ENCODE peak calls at places on chromosome 2, in eight cellular contexts. One of them, this sample, is unnamed.

GRCh38 chr2:137838255-137839092 is 125.8 kb upstream of the HNMT start:
- DNase-seq in AG04450: peak; percentile 8
- DNase-seq in astrocyte of the cerebellum: peak; percentile 43
- DNase-seq in HAP-1: peak; percentile 20
- DNase-seq in tibial nerve: no peak
- DNase-seq in CD4-positive, CD25-positive, alpha-beta regulatory T cell: no peak
- DNase-seq in CD8-positive, alpha-beta memory T cell: peak; percentile 35
- DNase-seq in right atrium auricular region: no peak
- DNase-seq in this sample: no peak

GRCh38 chr2:52668752-52669151 is 1098.9 kb upstream of the CHAC2 start:
- DNase-seq in AG04450: no peak
- DNase-seq in astrocyte of the cerebellum: no peak
- DNase-seq in HAP-1: no peak
- DNase-seq in tibial nerve: no peak
- DNase-seq in CD4-positive, CD25-positive, alpha-beta regulatory T cell: no peak
- DNase-seq in CD8-positive, alpha-beta memory T cell: no peak
- DNase-seq in right atrium auricular region: no peak
- DNase-seq in this sample: no peak

GRCh38 chr2:98020516-98020915 is 24.8 kb upstream of the TMEM131 start:
- DNase-seq in AG04450: no peak
- DNase-seq in astrocyte of the cerebellum: no peak
- DNase-seq in HAP-1: no peak
- DNase-seq in tibial nerve: no peak
- DNase-seq in CD4-positive, CD25-positive, alpha-beta regulatory T cell: no peak
- DNase-seq in CD8-positive, alpha-beta memory T cell: no peak
- DNase-seq in right atrium auricular region: peak; percentile 34
- DNase-seq in this sample: no peak

GRCh38 chr2:125566422-125566821 is 1089.5 kb upstream of the GYPC start:
- DNase-seq in AG04450: no peak
- DNase-seq in astrocyte of the cerebellum: no peak
- DNase-seq in HAP-1: no peak
- DNase-seq in tibial nerve: no peak
- DNase-seq in CD4-positive, CD25-positive, alpha-beta regulatory T cell: no peak
- DNase-seq in CD8-positive, alpha-beta memory T cell: no peak
- DNase-seq in right atrium auricular region: no peak
- DNase-seq in this sample: no peak

GRCh38 chr2:163610817-163611556 is 124.8 kb downstream of the FIGN start:
- DNase-seq in AG04450: no peak
- DNase-seq in astrocyte of the cerebellum: no peak
- DNase-seq in HAP-1: peak; percentile 42
- DNase-seq in tibial nerve: no peak
- DNase-seq in CD4-positive, CD25-positive, alpha-beta regulatory T cell: no peak
- DNase-seq in CD8-positive, alpha-beta memory T cell: no peak
- DNase-seq in right atrium auricular region: no peak
- DNase-seq in this sample: no peak

GRCh38 chr2:233799087-233799665 is 21.0 kb downstream of the MROH2A start:
- DNase-seq in AG04450: no peak
- DNase-seq in astrocyte of the cerebellum: no peak
- DNase-seq in HAP-1: no peak
- DNase-seq in tibial nerve: no peak
- DNase-seq in CD4-positive, CD25-positive, alpha-beta regulatory T cell: no peak
- DNase-seq in CD8-positive, alpha-beta memory T cell: no peak
- DNase-seq in right atrium auricular region: peak; percentile 52
- DNase-seq in this sample: no peak

GRCh38 chr2:44197806-44198205 is 29.1 kb downstream of the PPM1B start:
- DNase-seq in AG04450: no peak
- DNase-seq in astrocyte of the cerebellum: no peak
- DNase-seq in HAP-1: no peak
- DNase-seq in tibial nerve: no peak
- DNase-seq in CD4-positive, CD25-positive, alpha-beta regulatory T cell: no peak
- DNase-seq in CD8-positive, alpha-beta memory T cell: no peak
- DNase-seq in right atrium auricular region: no peak
- DNase-seq in this sample: no peak

GRCh38 chr2:232296766-232297525 is 81.6 kb upstream of the ALPP start:
- DNase-seq in AG04450: no peak
- DNase-seq in astrocyte of the cerebellum: no peak
- DNase-seq in HAP-1: no peak
- DNase-seq in tibial nerve: no peak
- DNase-seq in CD4-positive, CD25-positive, alpha-beta regulatory T cell: no peak
- DNase-seq in CD8-positive, alpha-beta memory T cell: no peak
- DNase-seq in right atrium auricular region: no peak
- DNase-seq in this sample: no peak

GRCh38 chr2:43313642-43314017 is 87.2 kb upstream of the ZFP36L2 start:
- DNase-seq in AG04450: no peak
- DNase-seq in astrocyte of the cerebellum: no peak
- DNase-seq in HAP-1: no peak
- DNase-seq in tibial nerve: no peak
- DNase-seq in CD4-positive, CD25-positive, alpha-beta regulatory T cell: no peak
- DNase-seq in CD8-positive, alpha-beta memory T cell: no peak
- DNase-seq in right atrium auricular region: no peak
- DNase-seq in this sample: no peak

GRCh38 chr2:205245652-205246051 is 436.6 kb upstream of the NRP2 start:
- DNase-seq in AG04450: no peak
- DNase-seq in astrocyte of the cerebellum: no peak
- DNase-seq in HAP-1: no peak
- DNase-seq in tibial nerve: no peak
- DNase-seq in CD4-positive, CD25-positive, alpha-beta regulatory T cell: no peak
- DNase-seq in CD8-positive, alpha-beta memory T cell: no peak
- DNase-seq in right atrium auricular region: no peak
- DNase-seq in this sample: no peak

GRCh38 chr2:157927155-157927554 is 51.0 kb upstream of the ACVR1 start:
- DNase-seq in AG04450: no peak
- DNase-seq in astrocyte of the cerebellum: no peak
- DNase-seq in HAP-1: no peak
- DNase-seq in tibial nerve: no peak
- DNase-seq in CD4-positive, CD25-positive, alpha-beta regulatory T cell: no peak
- DNase-seq in CD8-positive, alpha-beta memory T cell: no peak
- DNase-seq in right atrium auricular region: no peak
- DNase-seq in this sample: no peak

DNA sequence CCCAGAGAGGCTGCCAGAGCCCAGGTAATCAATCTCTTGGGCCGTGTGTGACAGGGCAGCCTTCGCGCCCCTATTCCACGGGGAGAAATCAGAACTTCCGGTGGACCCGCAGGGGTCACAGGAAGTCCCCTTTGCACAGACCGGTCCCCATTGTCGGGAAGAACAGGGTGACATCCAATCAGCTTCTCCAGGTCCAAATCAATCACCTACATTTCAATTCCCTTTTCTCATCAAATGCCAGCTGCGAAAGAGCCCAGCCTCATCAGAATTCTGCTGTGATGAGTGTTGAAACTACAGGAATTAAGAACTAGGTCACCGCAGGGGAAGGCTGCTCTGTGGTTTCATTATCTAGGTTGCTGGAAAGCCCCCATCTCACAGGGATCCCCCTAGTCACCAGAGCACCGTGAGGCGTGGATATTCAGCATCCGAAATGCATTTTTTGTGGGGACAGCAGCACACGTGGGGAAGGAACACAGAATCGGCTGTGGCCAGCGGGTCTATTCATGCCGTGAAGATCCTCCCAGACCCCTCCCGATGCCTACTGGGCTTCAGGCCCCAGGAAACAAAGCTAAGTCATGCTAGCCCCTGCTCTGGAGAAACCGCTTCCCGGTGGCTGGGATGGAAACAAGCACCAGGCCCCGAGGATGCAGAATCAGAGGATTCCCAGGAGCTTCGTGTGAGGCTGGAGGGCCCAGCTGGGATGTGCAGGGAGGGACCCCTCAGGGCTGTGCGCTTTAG is 193.7 kb upstream of the ID2 start:
- DNase-seq in AG04450: no peak
- DNase-seq in astrocyte of the cerebellum: peak; percentile 22
- DNase-seq in HAP-1: no peak
- DNase-seq in tibial nerve: no peak
- DNase-seq in CD4-positive, CD25-positive, alpha-beta regulatory T cell: peak; percentile 59
- DNase-seq in CD8-positive, alpha-beta memory T cell: peak; percentile 57
- DNase-seq in right atrium auricular region: no peak
- DNase-seq in this sample: no peak
- H3K4me3 ChIP-seq in AG04450: no peak overlapping the region
- H3K4me3 ChIP-seq in astrocyte of the cerebellum: no peak overlapping the region
- H3K4me3 ChIP-seq in HAP-1: no peak overlapping the region
- H3K4me3 ChIP-seq in tibial nerve: no peak overlapping the region
- H3K4me3 ChIP-seq in CD4-positive, CD25-positive, alpha-beta regulatory T cell: peak overlapping the region; percentile 87
- H3K4me3 ChIP-seq in CD8-positive, alpha-beta memory T cell: peak overlapping the region; percentile 57
- H3K4me3 ChIP-seq in right atrium auricular region: peak overlapping the region; percentile 18
- H3K4me3 ChIP-seq in this sample: no peak overlapping the region

DNA sequence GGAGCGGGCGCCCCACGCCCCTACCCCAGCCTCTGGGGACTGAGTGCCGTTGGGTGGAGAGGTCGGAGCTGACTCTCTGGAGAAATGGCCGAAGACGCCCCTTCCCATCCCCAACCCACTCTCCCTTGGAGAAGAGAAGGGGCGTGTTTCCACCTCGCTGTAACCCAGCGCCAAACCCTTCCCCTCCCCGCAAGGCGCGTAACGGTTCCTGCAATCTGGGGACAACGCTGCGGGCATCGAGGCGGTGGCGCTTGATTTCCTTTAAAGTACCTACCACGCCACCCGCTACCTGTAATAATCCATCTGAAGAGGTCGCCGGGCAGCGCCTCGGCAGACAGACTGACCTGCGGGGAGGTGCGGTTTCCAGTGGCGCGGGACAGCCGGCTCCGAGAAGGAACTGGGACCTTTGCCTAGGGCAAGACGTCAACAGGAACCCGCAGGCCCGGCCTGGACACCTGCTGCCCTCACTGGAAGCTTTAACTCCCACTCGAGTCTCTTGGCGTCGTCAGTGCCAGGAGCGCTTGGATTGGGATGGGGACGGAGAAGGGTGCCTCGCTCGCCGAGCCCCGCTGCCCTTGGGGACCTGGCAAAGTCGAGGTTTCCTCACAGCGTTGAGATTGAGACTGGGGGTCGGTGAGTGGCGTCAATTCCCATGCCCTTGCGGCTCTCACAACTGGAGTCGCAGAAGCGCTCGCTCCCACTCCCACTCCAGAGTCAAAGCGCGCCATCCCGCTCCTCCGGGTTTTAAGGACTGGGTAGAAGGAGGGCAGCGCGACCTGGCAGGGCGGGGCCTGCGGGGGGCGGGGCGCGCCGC is at the start of gene CYP1B1:
- DNase-seq in AG04450: no peak
- DNase-seq in astrocyte of the cerebellum: no peak
- DNase-seq in HAP-1: no peak
- DNase-seq in tibial nerve: peak; percentile 77
- DNase-seq in CD4-positive, CD25-positive, alpha-beta regulatory T cell: no peak
- DNase-seq in CD8-positive, alpha-beta memory T cell: no peak
- DNase-seq in right atrium auricular region: no peak
- DNase-seq in this sample: no peak
- H3K4me3 ChIP-seq in AG04450: peak within 1 kb of the TSS; percentile 53
- H3K4me3 ChIP-seq in astrocyte of the cerebellum: peak within 1 kb of the TSS; percentile 57
- H3K4me3 ChIP-seq in HAP-1: peak within 1 kb of the TSS; percentile 26
- H3K4me3 ChIP-seq in tibial nerve: peak within 1 kb of the TSS; percentile 69
- H3K4me3 ChIP-seq in CD4-positive, CD25-positive, alpha-beta regulatory T cell: no peak within 1 kb of the TSS
- H3K4me3 ChIP-seq in CD8-positive, alpha-beta memory T cell: no peak within 1 kb of the TSS
- H3K4me3 ChIP-seq in right atrium auricular region: peak within 1 kb of the TSS; percentile 62
- H3K4me3 ChIP-seq in this sample: peak within 1 kb of the TSS; percentile 67

DNA sequence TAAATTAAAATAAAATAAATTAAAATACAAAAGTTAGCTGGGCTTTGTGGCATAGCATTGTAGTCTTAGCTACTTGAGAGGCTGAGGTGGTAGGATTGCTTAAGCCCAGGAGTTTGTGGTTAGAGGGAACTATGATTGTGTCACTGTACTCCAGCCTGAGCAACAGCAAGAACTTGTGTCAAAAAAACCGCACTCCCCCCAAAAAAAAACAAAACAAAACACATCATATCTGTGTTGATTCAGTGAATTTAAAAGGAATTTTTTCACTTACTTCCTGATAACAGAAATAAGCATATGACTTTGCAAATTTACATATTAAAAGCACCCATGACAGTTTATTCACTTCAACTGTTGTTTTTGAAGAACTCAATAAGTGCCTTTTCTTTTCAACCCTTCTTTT is 68.1 kb upstream of the PELI1 start:
- DNase-seq in AG04450: no peak
- DNase-seq in astrocyte of the cerebellum: peak; percentile 81
- DNase-seq in HAP-1: no peak
- DNase-seq in tibial nerve: no peak
- DNase-seq in CD4-positive, CD25-positive, alpha-beta regulatory T cell: no peak
- DNase-seq in CD8-positive, alpha-beta memory T cell: peak; percentile 20
- DNase-seq in right atrium auricular region: no peak
- DNase-seq in this sample: no peak
- H3K4me3 ChIP-seq in AG04450: no peak overlapping the region
- H3K4me3 ChIP-seq in astrocyte of the cerebellum: no peak overlapping the region
- H3K4me3 ChIP-seq in HAP-1: no peak overlapping the region
- H3K4me3 ChIP-seq in tibial nerve: no peak overlapping the region
- H3K4me3 ChIP-seq in CD4-positive, CD25-positive, alpha-beta regulatory T cell: no peak overlapping the region
- H3K4me3 ChIP-seq in CD8-positive, alpha-beta memory T cell: no peak overlapping the region
- H3K4me3 ChIP-seq in right atrium auricular region: no peak overlapping the region
- H3K4me3 ChIP-seq in this sample: no peak overlapping the region

GRCh38 chr2:240916571-240917008 is 10.5 kb downstream of the CROCC2 start:
- DNase-seq in AG04450: peak; percentile 61
- DNase-seq in astrocyte of the cerebellum: peak; percentile 16
- DNase-seq in HAP-1: peak; percentile 62
- DNase-seq in tibial nerve: peak; percentile 57
- DNase-seq in CD4-positive, CD25-positive, alpha-beta regulatory T cell: no peak
- DNase-seq in CD8-positive, alpha-beta memory T cell: no peak
- DNase-seq in right atrium auricular region: peak; percentile 89
- DNase-seq in this sample: no peak
- H3K4me3 ChIP-seq in AG04450: no peak overlapping the region
- H3K4me3 ChIP-seq in astrocyte of the cerebellum: no peak overlapping the region
- H3K4me3 ChIP-seq in HAP-1: no peak overlapping the region
- H3K4me3 ChIP-seq in tibial nerve: peak overlapping the region; percentile 30
- H3K4me3 ChIP-seq in CD4-positive, CD25-positive, alpha-beta regulatory T cell: no peak overlapping the region
- H3K4me3 ChIP-seq in CD8-positive, alpha-beta memory T cell: no peak overlapping the region
- H3K4me3 ChIP-seq in right atrium auricular region: no peak overlapping the region
- H3K4me3 ChIP-seq in this sample: no peak overlapping the region

GRCh38 chr2:113602869-113603466 is 24.1 kb upstream of the RABL2A start:
- DNase-seq in AG04450: no peak
- DNase-seq in astrocyte of the cerebellum: no peak
- DNase-seq in HAP-1: no peak
- DNase-seq in tibial nerve: no peak
- DNase-seq in CD4-positive, CD25-positive, alpha-beta regulatory T cell: no peak
- DNase-seq in CD8-positive, alpha-beta memory T cell: no peak
- DNase-seq in right atrium auricular region: no peak
- DNase-seq in this sample: no peak
- H3K4me3 ChIP-seq in AG04450: peak overlapping the region; percentile 72
- H3K4me3 ChIP-seq in astrocyte of the cerebellum: peak overlapping the region; percentile 60
- H3K4me3 ChIP-seq in HAP-1: peak overlapping the region; percentile 44
- H3K4me3 ChIP-seq in tibial nerve: peak overlapping the region; percentile 61
- H3K4me3 ChIP-seq in CD4-positive, CD25-positive, alpha-beta regulatory T cell: peak overlapping the region; percentile 32
- H3K4me3 ChIP-seq in CD8-positive, alpha-beta memory T cell: peak overlapping the region; percentile 59
- H3K4me3 ChIP-seq in right atrium auricular region: peak overlapping the region; percentile 69
- H3K4me3 ChIP-seq in this sample: peak overlapping the region; percentile 89

GRCh38 chr2:72145658-72146329 is 1.9 kb downstream of the CYP26B1 start:
- DNase-seq in AG04450: no peak
- DNase-seq in astrocyte of the cerebellum: no peak
- DNase-seq in HAP-1: no peak
- DNase-seq in tibial nerve: no peak
- DNase-seq in CD4-positive, CD25-positive, alpha-beta regulatory T cell: no peak
- DNase-seq in CD8-positive, alpha-beta memory T cell: no peak
- DNase-seq in right atrium auricular region: peak; percentile 50
- DNase-seq in this sample: no peak
- H3K4me3 ChIP-seq in AG04450: no peak overlapping the region
- H3K4me3 ChIP-seq in astrocyte of the cerebellum: no peak overlapping the region
- H3K4me3 ChIP-seq in HAP-1: peak overlapping the region; percentile 53
- H3K4me3 ChIP-seq in tibial nerve: peak overlapping the region; percentile 56
- H3K4me3 ChIP-seq in CD4-positive, CD25-positive, alpha-beta regulatory T cell: no peak overlapping the region
- H3K4me3 ChIP-seq in CD8-positive, alpha-beta memory T cell: no peak overlapping the region
- H3K4me3 ChIP-seq in right atrium auricular region: peak overlapping the region; percentile 65
- H3K4me3 ChIP-seq in this sample: no peak overlapping the region

GRCh38 chr2:68767031-68767961 is 32.7 kb downstream of the ARHGAP25 start:
- DNase-seq in AG04450: no peak
- DNase-seq in astrocyte of the cerebellum: no peak
- DNase-seq in HAP-1: no peak
- DNase-seq in tibial nerve: no peak
- DNase-seq in CD4-positive, CD25-positive, alpha-beta regulatory T cell: peak; percentile 49
- DNase-seq in CD8-positive, alpha-beta memory T cell: peak; percentile 74
- DNase-seq in right atrium auricular region: no peak
- DNase-seq in this sample: no peak
- H3K4me3 ChIP-seq in AG04450: no peak overlapping the region
- H3K4me3 ChIP-seq in astrocyte of the cerebellum: no peak overlapping the region
- H3K4me3 ChIP-seq in HAP-1: no peak overlapping the region
- H3K4me3 ChIP-seq in tibial nerve: no peak overlapping the region
- H3K4me3 ChIP-seq in CD4-positive, CD25-positive, alpha-beta regulatory T cell: peak overlapping the region; percentile 88
- H3K4me3 ChIP-seq in CD8-positive, alpha-beta memory T cell: peak overlapping the region; percentile 42
- H3K4me3 ChIP-seq in right atrium auricular region: no peak overlapping the region
- H3K4me3 ChIP-seq in this sample: no peak overlapping the region

GRCh38 chr2:222912117-222912516 is 51.3 kb downstream of the ACSL3 start:
- DNase-seq in AG04450: no peak
- DNase-seq in astrocyte of the cerebellum: no peak
- DNase-seq in HAP-1: no peak
- DNase-seq in tibial nerve: peak; percentile 10
- DNase-seq in CD4-positive, CD25-positive, alpha-beta regulatory T cell: no peak
- DNase-seq in CD8-positive, alpha-beta memory T cell: no peak
- DNase-seq in right atrium auricular region: no peak
- DNase-seq in this sample: no peak
- H3K4me3 ChIP-seq in AG04450: no peak overlapping the region
- H3K4me3 ChIP-seq in astrocyte of the cerebellum: no peak overlapping the region
- H3K4me3 ChIP-seq in HAP-1: no peak overlapping the region
- H3K4me3 ChIP-seq in tibial nerve: no peak overlapping the region
- H3K4me3 ChIP-seq in CD4-positive, CD25-positive, alpha-beta regulatory T cell: no peak overlapping the region
- H3K4me3 ChIP-seq in CD8-positive, alpha-beta memory T cell: no peak overlapping the region
- H3K4me3 ChIP-seq in right atrium auricular region: no peak overlapping the region
- H3K4me3 ChIP-seq in this sample: no peak overlapping the region

This sample was measured in epithelial cell of proximal tubule.